ENCODE peak calls at places on chromosomes 11 and 22, in five cellular contexts. L is stimulated activated CD4-positive, alpha-beta T cell treated with anti-CD3 and anti-CD28 coated beads, Interleukin-4, amount 100 ng/mL, for 4 hours; U is GM04504; N is ovary; M is colonic mucosa. Q is an unnamed sample.

GRCh38 chr22:40660725-40661124 is 18.6 kb upstream of the MCHR1 start:
- DNase-seq in L (no peak), U (no peak), N (no peak), M (no peak), Q (no peak)

GRCh38 chr11:122308286-122308685 is 192.3 kb upstream of the BLID start:
- DNase-seq in L (no peak), U (no peak), N (no peak), M (no peak), Q (no peak)

GRCh38 chr22:23553438-23553837 is 26.7 kb downstream of the IGLL1 start:
- DNase-seq in L (no peak), U (no peak), N (no peak), M (no peak), Q (no peak)

GRCh38 chr11:68140496-68141246 is 19.5 kb upstream of the CHKA start:
- DNase-seq in L (no peak), U (no peak), N (no peak), M (no peak), Q (no peak)

GRCh38 chr11:59918987-59919589 is 19.1 kb upstream of the OOSP1 start:
- DNase-seq in L (no peak), U (peak; percentile 10), N (no peak), M (peak; percentile 56), Q (no peak)

GRCh38 chr22:35589071-35589735 is 27.9 kb downstream of the MB start:
- DNase-seq in L (no peak), U (peak; percentile 95), N (no peak), M (no peak), Q (no peak)

GRCh38 chr22:49247194-49247924 is 580.3 kb downstream of the BRD1 start:
- DNase-seq in L (no peak), U (no peak), N (no peak), M (no peak), Q (no peak)

GRCh38 chr11:113778111-113778910 is 1.3 kb upstream of the CLDN25 start:
- DNase-seq in L (no peak), U (peak; percentile 16), N (no peak), M (no peak), Q (no peak)

GRCh38 chr11:68441466-68442230 is 18.9 kb upstream of the PPP6R3 start:
- DNase-seq in L (no peak), U (no peak), N (no peak), M (no peak), Q (no peak)

GRCh38 chr22:48740086-48740730 is 1087.5 kb downstream of the BRD1 start:
- DNase-seq in L (no peak), U (no peak), N (peak; percentile 4), M (no peak), Q (no peak)

GRCh38 chr11:21472256-21472655 is 720.6 kb upstream of the ANO5 start:
- DNase-seq in L (no peak), U (no peak), N (no peak), M (no peak), Q (no peak)

GRCh38 chr11:35192347-35192746 is 53.4 kb downstream of the CD44 start:
- DNase-seq in L (no peak), U (no peak), N (no peak), M (peak; percentile 55), Q (no peak)

GRCh38 chr11:74417860-74418508 is 19.8 kb upstream of the PGM2L1 start:
- DNase-seq in L (no peak), U (no peak), N (no peak), M (no peak), Q (no peak)

GRCh38 chr11:35419713-35420333 is 465 bp upstream of the SLC1A2 start:
- DNase-seq in L (no peak), U (no peak), N (no peak), M (no peak), Q (no peak)

GRCh38 chr11:48900131-48900800 is 83.4 kb downstream of the TRIM51G start:
- DNase-seq in L (no peak), U (no peak), N (peak; percentile 4), M (no peak), Q (no peak)

GRCh38 chr22:35749808-35750207 is 32.1 kb downstream of the APOL5 start:
- DNase-seq in L (no peak), U (no peak), N (no peak), M (no peak), Q (peak; percentile 41)

GRCh38 chr22:47918276-47918928 is 1156.0 kb downstream of the TBC1D22A start:
- DNase-seq in L (no peak), U (no peak), N (no peak), M (no peak), Q (no peak)

Q was measured in GM06990.